ENCODE peak calls at places on chromosomes 6 and 20, in ten cellular contexts. O, D, Y, X, Z, C, I, K, M and L are unnamed samples. For H3K4me1, the result is how much of the 10 kb centered on the place peaks cover.

GRCh38 chr20:23435675-23436539 is 3.6 kb upstream of the CSTL1 start:
- DNase-seq in O (no peak), D (peak), Y (no peak), X (no peak), Z (no peak), C (peak), I (peak), K (no peak), M (no peak), L (no peak)

GRCh38 chr6:118617350-118617957 is 33.9 kb downstream of the CEP85L start:
- DNase-seq in O (no peak), D (no peak), Y (no peak), X (no peak), Z (no peak), C (no peak), I (no peak), K (no peak), M (no peak), L (no peak)

GRCh38 chr6:142893088-142893487 is 51.9 kb downstream of the HIVEP2 start:
- DNase-seq in O (peak), D (no peak), Y (peak), X (no peak), Z (no peak), C (no peak), I (no peak), K (no peak), M (no peak), L (peak)

GRCh38 chr20:60525397-60525796 is 567.2 kb downstream of the CDH26 start:
- DNase-seq in O (no peak), D (no peak), Y (no peak), X (no peak), Z (no peak), C (no peak), I (no peak), K (no peak), M (no peak), L (no peak)

GRCh38 chr6:166304106-166304505 is 4.1 kb downstream of the PRR18 start:
- DNase-seq in O (no peak), D (no peak), Y (no peak), X (peak), Z (no peak), C (no peak), I (no peak), K (no peak), M (no peak), L (no peak)

GRCh38 chr6:49050606-49051005 is 412.4 kb downstream of the MMUT start:
- DNase-seq in O (no peak), D (no peak), Y (no peak), X (no peak), Z (no peak), C (no peak), I (no peak), K (no peak), M (no peak), L (no peak)

GRCh38 chr6:26000366-26000886 is 37.8 kb downstream of the TRIM38 start:
- DNase-seq in O (no peak), D (no peak), Y (no peak), X (no peak), Z (no peak), C (no peak), I (no peak), K (no peak), M (no peak), L (no peak)

GRCh38 chr6:12592634-12593033 is 123.9 kb upstream of the PHACTR1 start:
- DNase-seq in O (no peak), D (no peak), Y (peak), X (peak), Z (no peak), C (no peak), I (no peak), K (no peak), M (no peak), L (no peak)

GRCh38 chr6:106803188-106803587 is 171.3 kb downstream of the CD24 start:
- DNase-seq in O (no peak), D (no peak), Y (no peak), X (no peak), Z (no peak), C (no peak), I (no peak), K (no peak), M (no peak), L (no peak)

GRCh38 chr6:32539839-32540238 is 9.8 kb upstream of the HLA-DRB5 start:
- DNase-seq in O (no peak), D (no peak), Y (no peak), X (no peak), Z (no peak), C (no peak), I (no peak), K (no peak), M (no peak), L (no peak)

GRCh38 chr6:85498596-85499258 is 48.8 kb downstream of the NT5E start:
- DNase-seq in O (peak), D (no peak), Y (peak), X (no peak), Z (peak), C (no peak), I (no peak), K (no peak), M (no peak), L (peak)

GRCh38 chr20:14921546-14921945 is 584.1 kb upstream of the FLRT3 start:
- DNase-seq in O (peak), D (no peak), Y (peak), X (no peak), Z (peak), C (no peak), I (no peak), K (no peak), M (no peak), L (peak)

GRCh38 chr6:43803055-43803782 is 33.2 kb downstream of the VEGFA start:
- DNase-seq in O (peak), D (no peak), Y (no peak), X (no peak), Z (peak), C (peak), I (no peak), K (no peak), M (no peak), L (no peak)
- H3K4me1 ChIP-seq in O (under half), D (under half), Y (under half), X (under half), Z (half or more), C (under half), I (under half), K (under half), M (under half), L (under half)

GRCh38 chr6:148538251-148539190 is 195.9 kb downstream of the SASH1 start:
- DNase-seq in O (peak), D (no peak), Y (peak), X (no peak), Z (no peak), C (no peak), I (no peak), K (no peak), M (no peak), L (peak)

GRCh38 chr6:148534871-148535270 is 192.2 kb downstream of the SASH1 start:
- DNase-seq in O (no peak), D (no peak), Y (no peak), X (no peak), Z (no peak), C (no peak), I (no peak), K (no peak), M (no peak), L (no peak)

GRCh38 chr6:148533309-148534107 is 190.9 kb downstream of the SASH1 start:
- DNase-seq in O (no peak), D (no peak), Y (no peak), X (peak), Z (no peak), C (no peak), I (no peak), K (no peak), M (no peak), L (no peak)

GRCh38 chr6:148532698-148533097 is 190.1 kb downstream of the SASH1 start:
- DNase-seq in O (no peak), D (no peak), Y (no peak), X (no peak), Z (no peak), C (no peak), I (no peak), K (no peak), M (no peak), L (no peak)

DNA sequence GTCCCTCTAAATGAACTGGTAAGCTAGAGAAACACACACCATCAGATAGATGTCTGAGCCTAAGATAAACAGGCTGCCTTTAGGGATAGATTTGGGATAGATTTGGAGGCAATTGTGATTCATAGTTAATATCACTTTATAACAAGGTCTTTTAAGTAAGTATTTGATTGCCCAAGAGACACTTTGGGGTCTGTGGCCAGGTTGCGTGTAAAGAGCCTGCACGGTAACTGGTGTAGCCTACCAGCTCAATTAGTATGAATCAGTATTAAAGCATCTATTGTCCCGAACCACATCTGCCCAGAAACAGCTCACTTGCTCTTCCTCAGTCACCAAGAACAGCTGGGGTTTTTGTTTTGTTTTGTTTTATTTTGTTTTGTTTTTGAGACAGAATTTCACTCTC is 193.3 kb downstream of the SASH1 start:
- DNase-seq in O (peak), D (no peak), Y (peak), X (no peak), Z (no peak), C (no peak), I (no peak), K (no peak), M (no peak), L (peak)
- H3K4me1 ChIP-seq in O (half or more), D (under half), Y (under half), X (under half), Z (under half), C (under half), I (under half), K (under half), M (under half), L (under half)

DNA sequence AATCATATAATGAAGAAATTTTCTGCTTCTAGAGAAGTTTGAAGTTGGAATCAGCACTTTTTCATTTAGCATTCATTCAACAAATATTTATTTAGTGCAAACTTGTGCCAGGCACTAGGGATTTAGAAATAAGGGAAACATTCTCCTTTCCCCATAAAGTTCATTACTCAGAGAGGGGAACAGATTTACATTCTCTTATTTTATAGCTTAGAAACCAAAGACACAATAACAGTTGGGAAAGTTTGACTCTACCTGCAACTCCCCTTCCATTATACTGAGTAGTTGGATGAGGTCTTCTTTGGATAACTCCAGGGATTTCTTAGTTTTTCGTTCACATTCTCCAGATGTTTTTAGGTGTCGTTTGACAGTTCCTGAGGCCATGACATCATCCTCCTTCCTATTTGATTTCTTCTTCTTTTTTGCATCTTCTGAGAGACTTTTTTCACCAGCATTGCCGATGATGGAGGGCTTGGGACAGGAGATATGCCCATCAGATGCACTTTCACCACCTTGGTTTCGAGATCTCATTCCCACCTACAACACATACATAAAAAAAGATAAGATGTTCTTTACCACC is 79.1 kb downstream of the FILIP1 start:
- DNase-seq in O (no peak), D (no peak), Y (no peak), X (no peak), Z (no peak), C (no peak), I (no peak), K (no peak), M (no peak), L (no peak)
- H3K4me1 ChIP-seq in O (under half), D (under half), Y (under half), X (under half), Z (under half), C (under half), I (under half), K (under half), M (under half), L (under half)

GRCh38 chr6:163494279-163494727 is 79.8 kb downstream of the QKI start:
- DNase-seq in O (peak), D (no peak), Y (peak), X (no peak), Z (no peak), C (no peak), I (no peak), K (peak), M (no peak), L (peak)

GRCh38 chr6:163496205-163496604 is 81.7 kb downstream of the QKI start:
- DNase-seq in O (no peak), D (no peak), Y (no peak), X (no peak), Z (no peak), C (no peak), I (no peak), K (no peak), M (no peak), L (no peak)

GRCh38 chr6:163489584-163489983 is 75.1 kb downstream of the QKI start:
- DNase-seq in O (peak), D (no peak), Y (peak), X (no peak), Z (no peak), C (no peak), I (no peak), K (no peak), M (no peak), L (peak)

GRCh38 chr6:163491901-163492300 is 77.4 kb downstream of the QKI start:
- DNase-seq in O (no peak), D (no peak), Y (no peak), X (no peak), Z (no peak), C (no peak), I (no peak), K (no peak), M (no peak), L (no peak)

GRCh38 chr6:163490826-163491577 is 76.5 kb downstream of the QKI start:
- DNase-seq in O (peak), D (no peak), Y (peak), X (peak), Z (no peak), C (peak), I (peak), K (peak), M (no peak), L (peak)
- H3K4me1 ChIP-seq in O (under half), D (under half), Y (under half), X (under half), Z (under half), C (under half), I (under half), K (half or more), M (under half), L (under half)

GRCh38 chr6:139567095-139567494 is 192.6 kb upstream of the CITED2 start:
- DNase-seq in O (no peak), D (no peak), Y (peak), X (no peak), Z (no peak), C (no peak), I (no peak), K (no peak), M (no peak), L (no peak)
- H3K4me1 ChIP-seq in O (under half), D (under half), Y (under half), X (under half), Z (under half), C (under half), I (under half), K (under half), M (under half), L (under half)

DNA sequence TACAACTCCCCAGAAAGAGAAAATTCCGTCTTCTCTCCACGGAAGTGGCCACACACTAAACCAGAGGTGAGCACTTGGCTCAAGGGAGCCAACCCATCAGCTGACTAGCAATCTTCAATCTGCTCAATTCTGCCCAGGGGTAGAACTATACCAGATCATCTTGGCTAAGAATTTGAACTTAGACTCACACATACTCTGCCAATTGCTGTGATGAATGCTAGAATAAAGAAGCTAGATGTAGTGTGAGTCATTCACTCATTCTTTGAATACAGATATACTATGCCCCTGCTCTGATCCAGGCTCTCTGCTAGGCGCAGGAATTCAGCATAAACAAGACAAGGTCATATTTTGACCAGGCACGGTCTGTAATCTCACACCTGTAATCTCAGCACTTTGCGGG is 147.9 kb upstream of the SHLD1 start:
- DNase-seq in O (peak), D (no peak), Y (peak), X (no peak), Z (no peak), C (no peak), I (no peak), K (no peak), M (no peak), L (peak)
- H3K4me1 ChIP-seq in O (under half), D (under half), Y (under half), X (under half), Z (under half), C (under half), I (under half), K (under half), M (half or more), L (under half)

DNA sequence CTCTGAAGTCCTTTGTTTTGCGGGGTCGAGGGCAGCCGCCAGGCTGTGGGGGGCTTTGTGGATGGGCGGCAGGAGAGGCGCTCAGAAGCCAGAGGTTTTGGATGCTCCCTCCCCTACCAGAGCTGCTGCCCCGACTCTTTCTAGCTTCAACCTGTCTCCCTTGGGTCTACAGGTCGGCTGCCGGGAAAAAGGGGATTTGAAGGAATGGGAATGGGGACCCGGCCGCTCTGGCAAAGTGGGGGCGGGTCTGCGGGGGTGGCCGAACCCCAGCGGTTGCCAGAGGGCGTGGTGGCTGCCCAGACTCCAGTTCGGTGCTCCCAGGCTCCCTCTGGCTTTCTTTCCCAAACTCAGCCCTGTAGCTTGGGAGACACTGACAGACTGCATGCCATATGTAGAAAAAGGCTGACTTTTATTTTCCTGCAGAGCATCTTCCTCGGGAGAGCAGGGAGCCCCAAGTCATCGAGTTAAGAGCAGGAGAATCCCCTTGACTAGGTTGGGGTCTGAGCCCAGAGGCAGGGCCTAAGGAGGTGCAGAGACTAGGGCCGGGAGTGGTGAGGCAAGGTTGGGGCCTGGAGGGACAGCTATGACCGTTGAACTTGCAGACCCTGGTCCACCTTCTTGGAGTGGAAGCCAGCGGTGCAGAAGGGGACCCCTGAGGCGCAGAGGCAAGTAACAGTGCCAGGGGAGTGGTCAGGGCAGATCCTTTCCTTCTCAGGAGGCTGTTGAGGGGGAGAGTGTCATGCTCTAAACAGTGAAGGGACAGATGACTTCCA is 1.4 kb upstream of the PPP1R18 start:
- DNase-seq in O (peak), D (no peak), Y (peak), X (peak), Z (peak), C (peak), I (peak), K (no peak), M (peak), L (peak)
- H3K4me1 ChIP-seq in O (under half), D (half or more), Y (under half), X (under half), Z (under half), C (under half), I (under half), K (half or more), M (under half), L (under half)

GRCh38 chr6:2976060-2976459 is 4.7 kb upstream of the SERPINB6 start:
- DNase-seq in O (peak), D (no peak), Y (no peak), X (no peak), Z (no peak), C (no peak), I (no peak), K (no peak), M (no peak), L (no peak)

GRCh38 chr6:2976571-2977085 is 5.3 kb upstream of the SERPINB6 start:
- DNase-seq in O (peak), D (no peak), Y (peak), X (no peak), Z (peak), C (no peak), I (no peak), K (peak), M (no peak), L (peak)

GRCh38 chr6:2978923-2979322 is 7.6 kb upstream of the SERPINB6 start:
- DNase-seq in O (peak), D (no peak), Y (peak), X (no peak), Z (no peak), C (no peak), I (no peak), K (no peak), M (no peak), L (no peak)

GRCh38 chr6:2977799-2978558 is 6.6 kb upstream of the SERPINB6 start:
- DNase-seq in O (no peak), D (no peak), Y (no peak), X (no peak), Z (peak), C (no peak), I (no peak), K (peak), M (no peak), L (no peak)

GRCh38 chr6:2977290-2977689 is 5.9 kb upstream of the SERPINB6 start:
- DNase-seq in O (no peak), D (no peak), Y (no peak), X (no peak), Z (no peak), C (no peak), I (no peak), K (no peak), M (no peak), L (no peak)
- H3K4me1 ChIP-seq in O (under half), D (under half), Y (under half), X (under half), Z (under half), C (under half), I (under half), K (under half), M (under half), L (under half)

GRCh38 chr6:11211235-11211634 is 21.2 kb downstream of the NEDD9 start:
- DNase-seq in O (no peak), D (no peak), Y (peak), X (no peak), Z (no peak), C (no peak), I (no peak), K (no peak), M (no peak), L (peak)
- H3K4me1 ChIP-seq in O (half or more), D (half or more), Y (under half), X (under half), Z (half or more), C (under half), I (under half), K (under half), M (under half), L (half or more)